ENCODE peak calls at places on chromosomes 12 and 14, in eight cellular contexts. R is colonic mucosa; X is mesendoderm; A is psoas muscle; H is CD8-positive, alpha-beta memory T cell; V is HCT116; D is IMR-90; I is CD8-positive, alpha-beta T cell. T is an unnamed sample.

GRCh38 chr12:118052324-118053070 is 8.5 kb downstream of the WSB2 start:
- DNase-seq in A (peak; percentile 79), I (no peak), V (peak; percentile 97), X (peak; percentile 90), R (peak; percentile 89), D (peak; percentile 95), H (no peak), T (peak; percentile 95)

GRCh38 chr12:73625226-73625625 is 912.4 kb upstream of the ATXN7L3B start:
- DNase-seq in A (no peak), H (no peak), X (peak; percentile 56), V (no peak), I (no peak), R (no peak), D (no peak), T (no peak)

GRCh38 chr14:100241279-100241678 is 2.3 kb downstream of the YY1 start:
- DNase-seq in X (no peak), I (no peak), R (no peak), A (no peak), V (no peak), H (no peak), D (no peak), T (no peak)

GRCh38 chr14:75602527-75602926 is 24.1 kb downstream of the FLVCR2 start:
- DNase-seq in I (no peak), R (no peak), V (no peak), X (no peak), H (no peak), A (no peak), D (no peak), T (no peak)

GRCh38 chr14:47674546-47675238 is 713 bp downstream of the MDGA2 start:
- DNase-seq in I (no peak), V (no peak), A (no peak), R (no peak), D (no peak), H (no peak), X (peak; percentile 55), T (no peak)

GRCh38 chr14:100692859-100693558 is 33.7 kb upstream of the DLK1 start:
- DNase-seq in V (peak; percentile 91), D (peak; percentile 94), R (no peak), H (no peak), I (no peak), A (no peak), X (peak; percentile 71), T (no peak)

GRCh38 chr12:269216-269615 is 6.6 kb upstream of the SLC6A13 start:
- DNase-seq in D (peak; percentile 46), R (no peak), I (no peak), V (no peak), H (no peak), X (no peak), A (no peak), T (no peak)

GRCh38 chr12:47178014-47178413 is 98.3 kb upstream of the AMIGO2 start:
- DNase-seq in D (no peak), R (no peak), H (no peak), V (no peak), A (no peak), I (no peak), X (no peak), T (no peak)

GRCh38 chr14:31877333-31877798 is 199.7 kb upstream of the ARHGAP5 start:
- DNase-seq in A (no peak), R (no peak), X (no peak), H (no peak), V (no peak), I (no peak), D (peak; percentile 38), T (no peak)

GRCh38 chr14:102159841-102160240 is 20.1 kb downstream of the WDR20 start:
- DNase-seq in X (no peak), A (no peak), V (no peak), D (no peak), I (no peak), R (no peak), H (no peak), T (no peak)

GRCh38 chr14:74682169-74682952 is 30.5 kb downstream of the AREL1 start:
- DNase-seq in A (no peak), V (no peak), H (no peak), R (no peak), D (no peak), I (no peak), X (peak; percentile 6), T (no peak)

GRCh38 chr12:70628701-70629480 is 8.3 kb downstream of the PTPRB start:
- DNase-seq in X (no peak), V (no peak), I (no peak), D (no peak), R (no peak), H (no peak), A (no peak), T (no peak)
- H3K4me3 ChIP-seq in X (no peak overlapping the region), V (no peak overlapping the region), I (no peak overlapping the region), D (no peak overlapping the region), R (no peak overlapping the region), H (no peak overlapping the region), A (no peak overlapping the region), T (no peak overlapping the region)

GRCh38 chr14:103343905-103344797 is 10.1 kb downstream of the EIF5 start:
- DNase-seq in X (no peak), H (no peak), I (no peak), D (no peak), V (no peak), A (no peak), R (no peak), T (no peak)
- H3K36me3 ChIP-seq in X (peaks cover 20% of the 10 kb centered on the region), H (peaks cover 48% of the 10 kb centered on the region), I (peaks cover 56% of the 10 kb centered on the region), D (peaks cover 48% of the 10 kb centered on the region), V (peaks cover 45% of the 10 kb centered on the region), A (peaks cover 60% of the 10 kb centered on the region), R (peaks cover 26% of the 10 kb centered on the region), T (peaks cover 58% of the 10 kb centered on the region)

GRCh38 chr12:108858399-108859074 is 1.2 kb upstream of the SSH1 start:
- DNase-seq in H (no peak), R (peak; percentile 47), X (peak; percentile 57), V (no peak), D (no peak), A (peak; percentile 42), I (no peak), T (no peak)
- H3K4me3 ChIP-seq in H (peak overlapping the region; percentile 66), R (peak overlapping the region; percentile 38), X (no peak overlapping the region), V (peak overlapping the region; percentile 53), D (no peak overlapping the region), A (peak overlapping the region; percentile 71), I (peak overlapping the region; percentile 74), T (peak overlapping the region; percentile 71)

GRCh38 chr12:121436706-121437105 is 36.8 kb downstream of the RNF34 start:
- DNase-seq in I (no peak), A (no peak), D (no peak), V (no peak), R (no peak), X (no peak), H (no peak), T (no peak)
- H3K36me3 ChIP-seq in I (peaks cover 52% of the 10 kb centered on the region), A (peaks cover 85% of the 10 kb centered on the region), D (peaks cover 49% of the 10 kb centered on the region), V (peaks cover 29% of the 10 kb centered on the region), R (peaks cover 2% of the 10 kb centered on the region), X (peaks cover 29% of the 10 kb centered on the region), H (peaks cover 41% of the 10 kb centered on the region), T (no peaks in the 10 kb centered on the region)

DNA sequence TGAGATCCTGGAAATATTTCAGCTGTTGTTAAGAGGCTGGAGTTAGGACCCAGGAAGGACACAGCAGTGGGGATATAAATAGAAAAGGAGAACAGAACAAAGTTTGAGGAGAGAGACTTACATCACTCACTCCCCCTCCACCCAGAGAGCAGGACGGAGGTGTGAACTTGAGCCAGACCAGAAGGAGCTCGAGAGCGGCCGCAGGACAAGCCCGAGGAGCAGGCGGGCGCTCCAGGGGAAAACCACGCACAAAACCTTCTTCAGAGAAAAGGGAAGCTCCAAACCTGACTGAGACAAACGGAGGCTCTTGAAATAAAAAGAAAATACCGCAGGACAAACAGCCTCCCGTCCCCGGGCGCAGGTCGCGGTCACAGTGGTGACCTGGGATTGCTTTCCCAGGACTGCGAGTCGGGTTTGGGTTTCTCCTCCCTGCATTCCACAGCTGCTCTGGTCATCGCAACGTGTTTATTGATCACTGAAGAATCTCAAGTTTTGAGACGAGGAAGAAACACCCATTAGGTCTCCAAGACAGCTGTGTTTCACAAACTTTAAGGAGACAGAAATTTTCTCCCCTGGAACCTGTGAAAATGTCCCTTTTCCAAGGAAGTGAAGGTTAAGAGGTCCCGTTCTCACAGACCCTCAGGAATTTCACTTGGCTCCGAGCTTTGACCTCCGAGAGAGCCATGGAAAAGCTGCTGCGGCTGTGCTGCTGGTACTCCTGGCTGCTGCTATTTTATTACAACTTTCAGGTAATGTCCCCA is at the start of gene ADGRD1:
- DNase-seq in I (no peak), R (peak; percentile 36), D (peak; percentile 3), A (peak; percentile 61), X (peak; percentile 84), V (no peak), H (no peak), T (peak; percentile 73)
- H3K4me3 ChIP-seq in I (no peak within 1 kb of the TSS), R (peak within 1 kb of the TSS; percentile 13), D (no peak within 1 kb of the TSS), A (peak within 1 kb of the TSS; percentile 67), X (no peak within 1 kb of the TSS), V (no peak within 1 kb of the TSS), H (no peak within 1 kb of the TSS), T (peak within 1 kb of the TSS; percentile 54)

GRCh38 chr14:103735815-103736545 is 20.4 kb downstream of the ZFYVE21 start:
- DNase-seq in D (no peak), I (no peak), R (no peak), X (no peak), A (no peak), V (no peak), H (no peak), T (no peak)
- H3K36me3 ChIP-seq in D (peaks cover 25% of the 10 kb centered on the region), I (peaks cover 9% of the 10 kb centered on the region), R (peaks cover 12% of the 10 kb centered on the region), X (peaks cover 3% of the 10 kb centered on the region), A (peaks cover 83% of the 10 kb centered on the region), V (peaks cover 3% of the 10 kb centered on the region), H (no peaks in the 10 kb centered on the region), T (no peaks in the 10 kb centered on the region)

DNA sequence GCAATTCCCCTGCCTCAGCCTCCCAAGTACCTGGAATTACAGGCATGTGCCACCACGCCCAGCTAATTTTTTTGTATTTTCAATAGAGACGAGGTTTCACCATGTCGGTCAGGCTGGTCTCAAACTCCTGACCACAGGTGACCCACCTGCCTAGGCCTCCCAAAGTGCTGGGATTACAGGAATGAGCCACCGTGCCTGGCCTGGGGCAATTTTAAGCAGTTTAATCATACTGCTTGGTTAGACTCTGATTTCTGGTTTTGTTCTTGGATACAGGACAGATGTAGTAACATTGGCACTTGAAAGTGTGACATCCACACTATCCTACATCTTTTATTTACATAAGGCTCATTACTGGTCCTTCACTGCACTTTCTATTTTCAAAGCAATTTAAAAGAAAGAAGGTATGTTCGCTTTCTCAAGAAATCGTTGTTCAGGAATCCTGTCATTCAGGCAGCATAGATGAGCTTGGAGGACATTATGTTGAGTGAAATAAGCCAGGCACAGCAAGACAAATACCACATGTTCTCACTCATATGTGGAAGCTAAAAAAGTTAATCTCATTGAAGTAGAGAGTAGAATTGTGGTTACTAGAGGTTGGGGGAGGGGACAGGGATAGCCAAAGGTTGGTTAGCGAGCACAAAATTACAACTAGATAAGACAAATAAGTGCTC is 4.0 kb upstream of the NUAK1 start:
- DNase-seq in H (no peak), A (no peak), V (no peak), X (no peak), I (no peak), D (no peak), R (no peak), T (no peak)
- H3K4me3 ChIP-seq in H (no peak overlapping the region), A (no peak overlapping the region), V (no peak overlapping the region), X (no peak overlapping the region), I (no peak overlapping the region), D (no peak overlapping the region), R (no peak overlapping the region), T (no peak overlapping the region)

T was measured in gastrocnemius medialis.